ENCODE peak calls at places on chromosomes 12 and 14, in eight cellular contexts. One of them, this sample, is unnamed.

GRCh38 chr12:69897744-69898143 is 72.7 kb downstream of the MYRFL start:
- ATAC-seq in sciatic nerve: peak; percentile 86
- ATAC-seq in naive B cell: no peak
- ATAC-seq in GM12878: no peak
- ATAC-seq in activated T-helper 17 cell treated with anti-CD3 and anti-CD28 coated beads, Interleukin-2, amount 50 U/mL, for 72 hours: no peak
- ATAC-seq in effector memory CD8-positive, alpha-beta T cell: no peak
- ATAC-seq in stimulated activated effector memory CD8-positive, alpha-beta T cell treated with anti-CD3 and anti-CD28 coated beads, Interleukin-12 subunit alpha, Interleukin-12 subunit beta, amount 100 ng/mL, for 72 hours: no peak
- ATAC-seq in left lung: peak; percentile 51
- ATAC-seq in this sample: peak; percentile 32

GRCh38 chr12:93109794-93110203 is 180.7 kb upstream of the EEA1 start:
- ATAC-seq in effector memory CD8-positive, alpha-beta T cell: no peak
- ATAC-seq in GM12878: peak; percentile 95
- ATAC-seq in naive B cell: no peak
- ATAC-seq in activated T-helper 17 cell treated with anti-CD3 and anti-CD28 coated beads, Interleukin-2, amount 50 U/mL, for 72 hours: peak; percentile 60
- ATAC-seq in stimulated activated effector memory CD8-positive, alpha-beta T cell treated with anti-CD3 and anti-CD28 coated beads, Interleukin-12 subunit alpha, Interleukin-12 subunit beta, amount 100 ng/mL, for 72 hours: peak; percentile 87
- ATAC-seq in sciatic nerve: no peak
- ATAC-seq in left lung: no peak
- ATAC-seq in this sample: no peak

GRCh38 chr14:69887740-69888657 is 8.8 kb downstream of the SMOC1 start:
- ATAC-seq in activated T-helper 17 cell treated with anti-CD3 and anti-CD28 coated beads, Interleukin-2, amount 50 U/mL, for 72 hours: no peak
- ATAC-seq in left lung: no peak
- ATAC-seq in sciatic nerve: no peak
- ATAC-seq in effector memory CD8-positive, alpha-beta T cell: no peak
- ATAC-seq in stimulated activated effector memory CD8-positive, alpha-beta T cell treated with anti-CD3 and anti-CD28 coated beads, Interleukin-12 subunit alpha, Interleukin-12 subunit beta, amount 100 ng/mL, for 72 hours: no peak
- ATAC-seq in naive B cell: no peak
- ATAC-seq in GM12878: no peak
- ATAC-seq in this sample: no peak

GRCh38 chr14:65486856-65487255 is 74.3 kb downstream of the FUT8 start:
- ATAC-seq in activated T-helper 17 cell treated with anti-CD3 and anti-CD28 coated beads, Interleukin-2, amount 50 U/mL, for 72 hours: no peak
- ATAC-seq in naive B cell: no peak
- ATAC-seq in sciatic nerve: no peak
- ATAC-seq in left lung: no peak
- ATAC-seq in effector memory CD8-positive, alpha-beta T cell: no peak
- ATAC-seq in stimulated activated effector memory CD8-positive, alpha-beta T cell treated with anti-CD3 and anti-CD28 coated beads, Interleukin-12 subunit alpha, Interleukin-12 subunit beta, amount 100 ng/mL, for 72 hours: no peak
- ATAC-seq in GM12878: no peak
- ATAC-seq in this sample: no peak

GRCh38 chr12:583251-583869 is 79.9 kb downstream of the NINJ2 start:
- ATAC-seq in stimulated activated effector memory CD8-positive, alpha-beta T cell treated with anti-CD3 and anti-CD28 coated beads, Interleukin-12 subunit alpha, Interleukin-12 subunit beta, amount 100 ng/mL, for 72 hours: no peak
- ATAC-seq in activated T-helper 17 cell treated with anti-CD3 and anti-CD28 coated beads, Interleukin-2, amount 50 U/mL, for 72 hours: no peak
- ATAC-seq in left lung: no peak
- ATAC-seq in GM12878: no peak
- ATAC-seq in sciatic nerve: peak; percentile 10
- ATAC-seq in naive B cell: no peak
- ATAC-seq in effector memory CD8-positive, alpha-beta T cell: no peak
- ATAC-seq in this sample: no peak

GRCh38 chr14:68377459-68377858 is 415.4 kb downstream of the ZFP36L1 start:
- ATAC-seq in naive B cell: peak; percentile 68
- ATAC-seq in effector memory CD8-positive, alpha-beta T cell: peak; percentile 30
- ATAC-seq in stimulated activated effector memory CD8-positive, alpha-beta T cell treated with anti-CD3 and anti-CD28 coated beads, Interleukin-12 subunit alpha, Interleukin-12 subunit beta, amount 100 ng/mL, for 72 hours: no peak
- ATAC-seq in GM12878: peak; percentile 28
- ATAC-seq in left lung: peak; percentile 67
- ATAC-seq in activated T-helper 17 cell treated with anti-CD3 and anti-CD28 coated beads, Interleukin-2, amount 50 U/mL, for 72 hours: peak; percentile 11
- ATAC-seq in sciatic nerve: peak; percentile 97
- ATAC-seq in this sample: peak; percentile 41

GRCh38 chr12:64171715-64172114 is 50.4 kb downstream of the KICS2 start:
- ATAC-seq in activated T-helper 17 cell treated with anti-CD3 and anti-CD28 coated beads, Interleukin-2, amount 50 U/mL, for 72 hours: no peak
- ATAC-seq in GM12878: no peak
- ATAC-seq in naive B cell: no peak
- ATAC-seq in sciatic nerve: no peak
- ATAC-seq in effector memory CD8-positive, alpha-beta T cell: no peak
- ATAC-seq in left lung: peak; percentile 21
- ATAC-seq in stimulated activated effector memory CD8-positive, alpha-beta T cell treated with anti-CD3 and anti-CD28 coated beads, Interleukin-12 subunit alpha, Interleukin-12 subunit beta, amount 100 ng/mL, for 72 hours: no peak
- ATAC-seq in this sample: peak; percentile 86

GRCh38 chr12:100365411-100365810 is 8.5 kb downstream of the SLC17A8 start:
- ATAC-seq in effector memory CD8-positive, alpha-beta T cell: no peak
- ATAC-seq in naive B cell: no peak
- ATAC-seq in activated T-helper 17 cell treated with anti-CD3 and anti-CD28 coated beads, Interleukin-2, amount 50 U/mL, for 72 hours: no peak
- ATAC-seq in sciatic nerve: no peak
- ATAC-seq in left lung: no peak
- ATAC-seq in GM12878: no peak
- ATAC-seq in stimulated activated effector memory CD8-positive, alpha-beta T cell treated with anti-CD3 and anti-CD28 coated beads, Interleukin-12 subunit alpha, Interleukin-12 subunit beta, amount 100 ng/mL, for 72 hours: no peak
- ATAC-seq in this sample: no peak

GRCh38 chr12:117571321-117571720 is 209.9 kb upstream of the NOS1 start:
- ATAC-seq in effector memory CD8-positive, alpha-beta T cell: no peak
- ATAC-seq in naive B cell: no peak
- ATAC-seq in GM12878: no peak
- ATAC-seq in stimulated activated effector memory CD8-positive, alpha-beta T cell treated with anti-CD3 and anti-CD28 coated beads, Interleukin-12 subunit alpha, Interleukin-12 subunit beta, amount 100 ng/mL, for 72 hours: no peak
- ATAC-seq in sciatic nerve: no peak
- ATAC-seq in activated T-helper 17 cell treated with anti-CD3 and anti-CD28 coated beads, Interleukin-2, amount 50 U/mL, for 72 hours: no peak
- ATAC-seq in left lung: no peak
- ATAC-seq in this sample: no peak

GRCh38 chr14:46482200-46482599 is 169.4 kb downstream of the RPL10L start:
- ATAC-seq in naive B cell: no peak
- ATAC-seq in stimulated activated effector memory CD8-positive, alpha-beta T cell treated with anti-CD3 and anti-CD28 coated beads, Interleukin-12 subunit alpha, Interleukin-12 subunit beta, amount 100 ng/mL, for 72 hours: no peak
- ATAC-seq in sciatic nerve: no peak
- ATAC-seq in GM12878: no peak
- ATAC-seq in effector memory CD8-positive, alpha-beta T cell: no peak
- ATAC-seq in left lung: no peak
- ATAC-seq in activated T-helper 17 cell treated with anti-CD3 and anti-CD28 coated beads, Interleukin-2, amount 50 U/mL, for 72 hours: no peak
- ATAC-seq in this sample: no peak

GRCh38 chr14:68361231-68361630 is 431.6 kb downstream of the ZFP36L1 start:
- ATAC-seq in GM12878: no peak
- ATAC-seq in effector memory CD8-positive, alpha-beta T cell: no peak
- ATAC-seq in naive B cell: no peak
- ATAC-seq in sciatic nerve: no peak
- ATAC-seq in left lung: peak; percentile 72
- ATAC-seq in activated T-helper 17 cell treated with anti-CD3 and anti-CD28 coated beads, Interleukin-2, amount 50 U/mL, for 72 hours: no peak
- ATAC-seq in stimulated activated effector memory CD8-positive, alpha-beta T cell treated with anti-CD3 and anti-CD28 coated beads, Interleukin-12 subunit alpha, Interleukin-12 subunit beta, amount 100 ng/mL, for 72 hours: no peak
- ATAC-seq in this sample: no peak

GRCh38 chr12:91562476-91562875 is 379.9 kb upstream of the DCN start:
- ATAC-seq in activated T-helper 17 cell treated with anti-CD3 and anti-CD28 coated beads, Interleukin-2, amount 50 U/mL, for 72 hours: peak; percentile 69
- ATAC-seq in sciatic nerve: no peak
- ATAC-seq in naive B cell: peak; percentile 86
- ATAC-seq in GM12878: peak; percentile 65
- ATAC-seq in effector memory CD8-positive, alpha-beta T cell: peak; percentile 86
- ATAC-seq in stimulated activated effector memory CD8-positive, alpha-beta T cell treated with anti-CD3 and anti-CD28 coated beads, Interleukin-12 subunit alpha, Interleukin-12 subunit beta, amount 100 ng/mL, for 72 hours: peak; percentile 74
- ATAC-seq in left lung: peak; percentile 43
- ATAC-seq in this sample: no peak

GRCh38 chr12:22631863-22632463 is 7.0 kb downstream of the ETNK1 start:
- ATAC-seq in naive B cell: peak; percentile 43
- ATAC-seq in effector memory CD8-positive, alpha-beta T cell: peak; percentile 43
- ATAC-seq in left lung: peak; percentile 23
- ATAC-seq in activated T-helper 17 cell treated with anti-CD3 and anti-CD28 coated beads, Interleukin-2, amount 50 U/mL, for 72 hours: no peak
- ATAC-seq in GM12878: peak; percentile 18
- ATAC-seq in stimulated activated effector memory CD8-positive, alpha-beta T cell treated with anti-CD3 and anti-CD28 coated beads, Interleukin-12 subunit alpha, Interleukin-12 subunit beta, amount 100 ng/mL, for 72 hours: no peak
- ATAC-seq in sciatic nerve: no peak
- ATAC-seq in this sample: no peak

GRCh38 chr12:29582677-29583076 is 85.2 kb upstream of the OVCH1 start:
- ATAC-seq in activated T-helper 17 cell treated with anti-CD3 and anti-CD28 coated beads, Interleukin-2, amount 50 U/mL, for 72 hours: no peak
- ATAC-seq in sciatic nerve: peak; percentile 35
- ATAC-seq in left lung: no peak
- ATAC-seq in GM12878: no peak
- ATAC-seq in naive B cell: no peak
- ATAC-seq in stimulated activated effector memory CD8-positive, alpha-beta T cell treated with anti-CD3 and anti-CD28 coated beads, Interleukin-12 subunit alpha, Interleukin-12 subunit beta, amount 100 ng/mL, for 72 hours: no peak
- ATAC-seq in effector memory CD8-positive, alpha-beta T cell: no peak
- ATAC-seq in this sample: no peak

GRCh38 chr14:40340708-40341107 is 908.5 kb upstream of the FBXO33 start:
- ATAC-seq in stimulated activated effector memory CD8-positive, alpha-beta T cell treated with anti-CD3 and anti-CD28 coated beads, Interleukin-12 subunit alpha, Interleukin-12 subunit beta, amount 100 ng/mL, for 72 hours: no peak
- ATAC-seq in GM12878: no peak
- ATAC-seq in sciatic nerve: no peak
- ATAC-seq in left lung: no peak
- ATAC-seq in naive B cell: no peak
- ATAC-seq in activated T-helper 17 cell treated with anti-CD3 and anti-CD28 coated beads, Interleukin-2, amount 50 U/mL, for 72 hours: no peak
- ATAC-seq in effector memory CD8-positive, alpha-beta T cell: no peak
- ATAC-seq in this sample: no peak

GRCh38 chr12:101885912-101886561 is 8.7 kb downstream of the DRAM1 start:
- ATAC-seq in activated T-helper 17 cell treated with anti-CD3 and anti-CD28 coated beads, Interleukin-2, amount 50 U/mL, for 72 hours: no peak
- ATAC-seq in stimulated activated effector memory CD8-positive, alpha-beta T cell treated with anti-CD3 and anti-CD28 coated beads, Interleukin-12 subunit alpha, Interleukin-12 subunit beta, amount 100 ng/mL, for 72 hours: no peak
- ATAC-seq in sciatic nerve: no peak
- ATAC-seq in effector memory CD8-positive, alpha-beta T cell: no peak
- ATAC-seq in GM12878: peak; percentile 68
- ATAC-seq in naive B cell: no peak
- ATAC-seq in left lung: peak; percentile 3
- ATAC-seq in this sample: no peak

GRCh38 chr14:30573203-30573814 is 14.4 kb downstream of the G2E3 start:
- ATAC-seq in left lung: no peak
- ATAC-seq in sciatic nerve: no peak
- ATAC-seq in naive B cell: no peak
- ATAC-seq in GM12878: no peak
- ATAC-seq in activated T-helper 17 cell treated with anti-CD3 and anti-CD28 coated beads, Interleukin-2, amount 50 U/mL, for 72 hours: no peak
- ATAC-seq in stimulated activated effector memory CD8-positive, alpha-beta T cell treated with anti-CD3 and anti-CD28 coated beads, Interleukin-12 subunit alpha, Interleukin-12 subunit beta, amount 100 ng/mL, for 72 hours: no peak
- ATAC-seq in effector memory CD8-positive, alpha-beta T cell: no peak
- ATAC-seq in this sample: peak; percentile 26

GRCh38 chr12:103494388-103494787 is 1.4 kb downstream of the C12orf42 start:
- ATAC-seq in effector memory CD8-positive, alpha-beta T cell: no peak
- ATAC-seq in sciatic nerve: no peak
- ATAC-seq in left lung: no peak
- ATAC-seq in activated T-helper 17 cell treated with anti-CD3 and anti-CD28 coated beads, Interleukin-2, amount 50 U/mL, for 72 hours: no peak
- ATAC-seq in naive B cell: no peak
- ATAC-seq in stimulated activated effector memory CD8-positive, alpha-beta T cell treated with anti-CD3 and anti-CD28 coated beads, Interleukin-12 subunit alpha, Interleukin-12 subunit beta, amount 100 ng/mL, for 72 hours: no peak
- ATAC-seq in GM12878: no peak
- ATAC-seq in this sample: no peak

GRCh38 chr12:92363295-92364146 is 217.9 kb upstream of the BTG1 start:
- ATAC-seq in sciatic nerve: peak; percentile 90
- ATAC-seq in naive B cell: peak; percentile 87
- ATAC-seq in GM12878: peak; percentile 82
- ATAC-seq in stimulated activated effector memory CD8-positive, alpha-beta T cell treated with anti-CD3 and anti-CD28 coated beads, Interleukin-12 subunit alpha, Interleukin-12 subunit beta, amount 100 ng/mL, for 72 hours: peak; percentile 52
- ATAC-seq in activated T-helper 17 cell treated with anti-CD3 and anti-CD28 coated beads, Interleukin-2, amount 50 U/mL, for 72 hours: peak; percentile 60
- ATAC-seq in effector memory CD8-positive, alpha-beta T cell: peak; percentile 46
- ATAC-seq in left lung: peak; percentile 75
- ATAC-seq in this sample: peak; percentile 42